ENCODE peak calls at places on chromosome 22, in five cellular contexts. K, V, P, A and Z are unnamed samples.

GRCh38 chr22:37095113-37095512 is 14.4 kb downstream of the TMPRSS6 start:
- DNase-seq in K (no peak), V (no peak), P (no peak), A (no peak), Z (no peak)

GRCh38 chr22:46725096-46725495 is 13.0 kb downstream of the CERK start:
- DNase-seq in K (no peak), V (no peak), P (no peak), A (no peak), Z (no peak)

GRCh38 chr22:24359452-24360120 is 67.8 kb upstream of the ADORA2A start:
- DNase-seq in K (peak), V (no peak), P (no peak), A (no peak), Z (no peak)

GRCh38 chr22:32016081-32016480 is 27.0 kb upstream of the SLC5A1 start:
- DNase-seq in K (no peak), V (no peak), P (no peak), A (no peak), Z (no peak)

GRCh38 chr22:38080468-38080846 is 3.5 kb downstream of the SLC16A8 start:
- DNase-seq in K (no peak), V (no peak), P (no peak), A (no peak), Z (no peak)

GRCh38 chr22:33461698-33462434 is 403.7 kb upstream of the SYN3 start:
- DNase-seq in K (no peak), V (no peak), P (no peak), A (no peak), Z (no peak)

GRCh38 chr22:49018601-49019000 is 809.1 kb downstream of the BRD1 start:
- DNase-seq in K (no peak), V (no peak), P (no peak), A (peak), Z (no peak)

GRCh38 chr22:32847067-32847491 is 45.6 kb downstream of the TIMP3 start:
- DNase-seq in K (peak), V (peak), P (peak), A (peak), Z (peak)

GRCh38 chr22:50016308-50016987 is 3.9 kb upstream of the IL17REL start:
- DNase-seq in K (no peak), V (no peak), P (no peak), A (no peak), Z (no peak)

GRCh38 chr22:42451499-42452145 is 19.4 kb upstream of the NFAM1 start:
- DNase-seq in K (no peak), V (no peak), P (no peak), A (no peak), Z (no peak)

GRCh38 chr22:35154937-35155387 is 89.0 kb downstream of the ISX start:
- DNase-seq in K (peak), V (peak), P (peak), A (no peak), Z (peak)

GRCh38 chr22:46803031-46803880 is 40.8 kb downstream of the TBC1D22A start:
- DNase-seq in K (peak), V (peak), P (no peak), A (peak), Z (peak)

GRCh38 chr22:48147404-48147803 is 1385.0 kb downstream of the TBC1D22A start:
- DNase-seq in K (no peak), V (no peak), P (no peak), A (no peak), Z (no peak)

GRCh38 chr22:44133901-44134511 is 46.7 kb upstream of the PARVG start:
- DNase-seq in K (peak), V (no peak), P (peak), A (no peak), Z (no peak)

GRCh38 chr22:44546686-44547310 is 48.8 kb upstream of the RTL6 start:
- DNase-seq in K (no peak), V (no peak), P (no peak), A (peak), Z (no peak)

GRCh38 chr22:41499624-41500280 is 30.8 kb downstream of the ACO2 start:
- DNase-seq in K (no peak), V (no peak), P (no peak), A (no peak), Z (no peak)

GRCh38 chr22:26168934-26169311 is 339 bp upstream of the SEZ6L start:
- DNase-seq in K (no peak), V (no peak), P (no peak), A (no peak), Z (no peak)

GRCh38 chr22:50699754-50700386 is 27.2 kb downstream of the SHANK3 start:
- DNase-seq in K (no peak), V (no peak), P (no peak), A (peak), Z (no peak)

GRCh38 chr22:36287881-36288515 is 35.1 kb downstream of the APOL1 start:
- DNase-seq in K (no peak), V (no peak), P (no peak), A (no peak), Z (no peak)

GRCh38 chr22:33923033-33923432 is 2.8 kb upstream of the LARGE1 start:
- DNase-seq in K (peak), V (no peak), P (no peak), A (no peak), Z (no peak)

GRCh38 chr22:36741204-36741793 is 34.6 kb downstream of the IFT27 start:
- DNase-seq in K (peak), V (no peak), P (no peak), A (no peak), Z (no peak)

GRCh38 chr22:49545606-49546005 is 282.1 kb downstream of the BRD1 start:
- DNase-seq in K (no peak), V (no peak), P (no peak), A (peak), Z (no peak)

GRCh38 chr22:19325296-19325950 is 33.9 kb upstream of the CLTCL1 start:
- DNase-seq in K (peak), V (peak), P (no peak), A (no peak), Z (peak)

GRCh38 chr22:38454361-38455062 is 487 bp downstream of the KCNJ4 start:
- DNase-seq in K (no peak), V (no peak), P (no peak), A (no peak), Z (no peak)

GRCh38 chr22:37999640-38000272 is 15.4 kb upstream of the SOX10 start:
- DNase-seq in K (peak), V (peak), P (no peak), A (no peak), Z (peak)

GRCh38 chr22:25068701-25069100 is 116.2 kb downstream of the KIAA1671 start:
- DNase-seq in K (no peak), V (no peak), P (no peak), A (no peak), Z (no peak)

GRCh38 chr22:45885171-45885840 is 91.7 kb downstream of the WNT7B start:
- DNase-seq in K (no peak), V (no peak), P (no peak), A (peak), Z (no peak)

GRCh38 chr22:21712751-21713427 is 22.7 kb downstream of the YPEL1 start:
- DNase-seq in K (peak), V (peak), P (peak), A (peak), Z (peak)

GRCh38 chr22:28909375-28909774 is 26.0 kb downstream of the ZNRF3 start:
- DNase-seq in K (peak), V (no peak), P (no peak), A (no peak), Z (no peak)

GRCh38 chr22:36856121-36856791 is 4.5 kb upstream of the NCF4 start:
- DNase-seq in K (peak), V (peak), P (peak), A (peak), Z (peak)